ENCODE peak calls at places on chromosomes 13 and 19, in ten cellular contexts. E is GM12864; K is iris pigment epithelial cell; D is T-helper 2 cell; H is naive thymus-derived CD8-positive, alpha-beta T cell; P is EH; G is glutamatergic neuron; Q is stimulated activated CD8-positive, alpha-beta memory T cell treated with anti-CD3 and anti-CD28 coated beads, Interleukin-7, amount 100 ng/mL, for 24 hours; W is stimulated activated CD4-positive, alpha-beta T cell treated with anti-CD3 and anti-CD28 coated beads, Interleukin-1b, Interleukin-23, amount 100 ng/mL, for 24 hours; I is GOT3. C is an unnamed sample.

GRCh38 chr13:56735537-56735942 is 405.2 kb upstream of the PRR20A start:
- DNase-seq in E (no peak), K (no peak), D (no peak), H (no peak), P (no peak), G (peak; percentile 66), Q (no peak), W (no peak), I (no peak), C (no peak)

GRCh38 chr19:15291666-15292065 is 40.7 kb downstream of the BRD4 start:
- DNase-seq in E (no peak), K (no peak), D (no peak), H (no peak), P (peak; percentile 39), G (no peak), Q (no peak), W (no peak), I (no peak), C (no peak)

GRCh38 chr13:51328488-51328887 is 11.0 kb upstream of the SERPINE3 start:
- DNase-seq in E (no peak), K (no peak), D (no peak), H (no peak), P (no peak), G (no peak), Q (no peak), W (no peak), I (no peak), C (no peak)

GRCh38 chr19:12885749-12886706 is 973 bp downstream of the KLF1 start:
- DNase-seq in E (no peak), K (no peak), D (no peak), H (no peak), P (no peak), G (no peak), Q (no peak), W (no peak), I (no peak), C (no peak)

GRCh38 chr19:15479391-15480345 is at the start of gene PGLYRP2:
- DNase-seq in E (no peak), K (no peak), D (no peak), H (no peak), P (peak; percentile 18), G (no peak), Q (no peak), W (no peak), I (no peak), C (no peak)

GRCh38 chr19:23283925-23284324 is 33.7 kb upstream of the ZNF724 start:
- DNase-seq in E (no peak), K (peak; percentile 63), D (peak; percentile 48), H (peak; percentile 38), P (peak; percentile 43), G (peak; percentile 71), Q (peak; percentile 42), W (peak; percentile 38), I (no peak), C (peak; percentile 47)

GRCh38 chr13:43831088-43831487 is 44.3 kb upstream of the ENOX1 start:
- DNase-seq in E (no peak), K (peak; percentile 88), D (no peak), H (no peak), P (peak; percentile 47), G (no peak), Q (no peak), W (no peak), I (no peak), C (no peak)

GRCh38 chr13:101152184-101152583 is 264.1 kb downstream of the NALCN start:
- DNase-seq in E (no peak), K (peak; percentile 5), D (no peak), H (no peak), P (peak; percentile 30), G (no peak), Q (no peak), W (no peak), I (no peak), C (no peak)

GRCh38 chr19:10010247-10010691 is at the start of gene COL5A3:
- DNase-seq in E (no peak), K (no peak), D (no peak), H (no peak), P (peak; percentile 83), G (no peak), Q (no peak), W (no peak), I (peak; percentile 10), C (no peak)

GRCh38 chr19:13303381-13304129 is 153.3 kb downstream of the IER2 start:
- DNase-seq in E (no peak), K (no peak), D (no peak), H (no peak), P (no peak), G (no peak), Q (no peak), W (no peak), I (no peak), C (no peak)

GRCh38 chr13:46982856-46983582 is 86.2 kb upstream of the HTR2A start:
- DNase-seq in E (peak; percentile 93), K (no peak), D (no peak), H (no peak), P (no peak), G (no peak), Q (no peak), W (no peak), I (no peak), C (no peak)

GRCh38 chr13:101700598-101700997 is 248.1 kb downstream of the ITGBL1 start:
- DNase-seq in E (no peak), K (peak; percentile 66), D (no peak), H (no peak), P (peak; percentile 67), G (no peak), Q (no peak), W (no peak), I (no peak), C (no peak)

GRCh38 chr13:49560270-49561063 is 24.9 kb downstream of the RCBTB1 start:
- DNase-seq in E (no peak), K (peak; percentile 87), D (no peak), H (no peak), P (peak; percentile 10), G (no peak), Q (no peak), W (no peak), I (no peak), C (no peak)

GRCh38 chr19:48999481-49000325 is 6.0 kb downstream of the RUVBL2 start:
- DNase-seq in E (no peak), K (peak; percentile 77), D (peak; percentile 63), H (peak; percentile 39), P (peak; percentile 73), G (peak; percentile 87), Q (peak; percentile 36), W (peak; percentile 52), I (no peak), C (peak; percentile 75)

GRCh38 chr13:90414691-90415596 is 932.5 kb upstream of the MIR17HG start:
- DNase-seq in E (no peak), K (peak; percentile 88), D (no peak), H (no peak), P (peak; percentile 79), G (no peak), Q (no peak), W (no peak), I (no peak), C (no peak)

GRCh38 chr19:43481701-43482100 is 16.3 kb upstream of the LYPD3 start:
- DNase-seq in E (no peak), K (no peak), D (no peak), H (no peak), P (no peak), G (no peak), Q (no peak), W (no peak), I (no peak), C (no peak)

GRCh38 chr19:21698215-21698614 is 69.2 kb downstream of the ZNF100 start:
- DNase-seq in E (no peak), K (peak; percentile 31), D (no peak), H (no peak), P (peak; percentile 23), G (no peak), Q (no peak), W (no peak), I (no peak), C (no peak)

GRCh38 chr19:48634424-48635262 is 2.5 kb downstream of the DBP start:
- DNase-seq in E (peak; percentile 92), K (peak; percentile 93), D (peak; percentile 89), H (peak; percentile 85), P (peak; percentile 96), G (peak; percentile 94), Q (peak; percentile 90), W (peak; percentile 87), I (peak; percentile 68), C (peak; percentile 83)

GRCh38 chr19:34555447-34555846 is 73.9 kb downstream of the WTIP start:
- DNase-seq in E (no peak), K (peak; percentile 22), D (no peak), H (no peak), P (peak; percentile 21), G (no peak), Q (no peak), W (no peak), I (no peak), C (no peak)

GRCh38 chr19:32651729-32652140 is 23.2 kb downstream of the ANKRD27 start:
- DNase-seq in E (no peak), K (peak; percentile 42), D (no peak), H (no peak), P (no peak), G (peak; percentile 52), Q (no peak), W (no peak), I (no peak), C (peak; percentile 34)

GRCh38 chr13:80924596-80924995 is 583.7 kb upstream of the SPRY2 start:
- DNase-seq in E (no peak), K (peak; percentile 73), D (no peak), H (no peak), P (no peak), G (no peak), Q (no peak), W (no peak), I (no peak), C (no peak)

GRCh38 chr13:23748591-23748990 is 140.6 kb downstream of the MIPEP start:
- DNase-seq in E (no peak), K (no peak), D (no peak), H (no peak), P (no peak), G (no peak), Q (no peak), W (no peak), I (no peak), C (no peak)

GRCh38 chr19:46065486-46065885 is 24.7 kb upstream of the IGFL4 start:
- DNase-seq in E (no peak), K (peak; percentile 36), D (no peak), H (no peak), P (peak; percentile 87), G (no peak), Q (no peak), W (no peak), I (no peak), C (no peak)

GRCh38 chr19:46571495-46571894 is 29.6 kb upstream of the CALM3 start:
- DNase-seq in E (no peak), K (peak; percentile 14), D (no peak), H (no peak), P (peak; percentile 18), G (peak; percentile 27), Q (no peak), W (no peak), I (no peak), C (peak; percentile 14)

GRCh38 chr19:39053276-39054090 is 21.1 kb upstream of the FBXO27 start:
- DNase-seq in E (no peak), K (no peak), D (no peak), H (no peak), P (no peak), G (no peak), Q (no peak), W (no peak), I (no peak), C (no peak)

GRCh38 chr19:7421941-7422744 is 66.7 kb downstream of the PEX11G start:
- DNase-seq in E (no peak), K (no peak), D (no peak), H (no peak), P (no peak), G (no peak), Q (no peak), W (no peak), I (no peak), C (no peak)

GRCh38 chr13:112358156-112358555 is 18.0 kb upstream of the SPACA7 start:
- DNase-seq in E (no peak), K (no peak), D (no peak), H (no peak), P (no peak), G (no peak), Q (no peak), W (no peak), I (no peak), C (no peak)

GRCh38 chr19:10690351-10690781 is 10.9 kb upstream of the QTRT1 start:
- DNase-seq in E (no peak), K (peak; percentile 81), D (no peak), H (no peak), P (peak; percentile 55), G (no peak), Q (no peak), W (no peak), I (no peak), C (no peak)